ENCODE peak calls at places on chromosomes 5 and 9, in five cellular contexts. One of them, this sample, is unnamed. For H3K4me1, the result is how much of the 10 kb centered on the place peaks cover.

GRCh38 chr5:64768358-64769312 is at the start of the genes CWC27 and SREK1IP1:
- DNase-seq in psoas muscle: peak
- DNase-seq in body of pancreas: peak
- DNase-seq in right atrium auricular region: peak
- DNase-seq in neural progenitor cell: peak
- DNase-seq in this sample: peak

GRCh38 chr9:126599047-126599650 is 14.6 kb upstream of the LMX1B start:
- DNase-seq in psoas muscle: no peak
- DNase-seq in body of pancreas: no peak
- DNase-seq in neural progenitor cell: peak
- DNase-seq in right atrium auricular region: no peak
- DNase-seq in this sample: no peak

GRCh38 chr5:134053840-134054338 is 49.1 kb upstream of the VDAC1 start:
- DNase-seq in right atrium auricular region: no peak
- DNase-seq in body of pancreas: no peak
- DNase-seq in neural progenitor cell: no peak
- DNase-seq in psoas muscle: no peak
- DNase-seq in this sample: no peak

GRCh38 chr5:160155017-160155725 is 35.9 kb upstream of the PWWP2A start:
- DNase-seq in body of pancreas: peak
- DNase-seq in psoas muscle: no peak
- DNase-seq in right atrium auricular region: no peak
- DNase-seq in neural progenitor cell: no peak
- DNase-seq in this sample: no peak

GRCh38 chr9:14320272-14321245 is 6.6 kb upstream of the NFIB start:
- DNase-seq in psoas muscle: no peak
- DNase-seq in body of pancreas: peak
- DNase-seq in neural progenitor cell: no peak
- DNase-seq in right atrium auricular region: no peak
- DNase-seq in this sample: no peak

GRCh38 chr5:146409081-146409671 is 38.0 kb upstream of the TCERG1 start:
- DNase-seq in body of pancreas: no peak
- DNase-seq in right atrium auricular region: no peak
- DNase-seq in neural progenitor cell: peak
- DNase-seq in psoas muscle: no peak
- DNase-seq in this sample: no peak

GRCh38 chr9:125241863-125242739 is 958 bp upstream of the HSPA5 start:
- DNase-seq in right atrium auricular region: peak
- DNase-seq in body of pancreas: peak
- DNase-seq in neural progenitor cell: no peak
- DNase-seq in psoas muscle: peak
- DNase-seq in this sample: peak

GRCh38 chr9:95086564-95086955 is 230.9 kb downstream of the FANCC start:
- DNase-seq in psoas muscle: no peak
- DNase-seq in neural progenitor cell: peak
- DNase-seq in right atrium auricular region: no peak
- DNase-seq in body of pancreas: peak
- DNase-seq in this sample: no peak

GRCh38 chr5:150862070-150862469 is 15.7 kb downstream of the IRGM start:
- DNase-seq in psoas muscle: no peak
- DNase-seq in body of pancreas: no peak
- DNase-seq in right atrium auricular region: no peak
- DNase-seq in neural progenitor cell: no peak
- DNase-seq in this sample: no peak

GRCh38 chr9:120412425-120412951 is 167.5 kb downstream of the CDK5RAP2 start:
- DNase-seq in neural progenitor cell: peak
- DNase-seq in body of pancreas: no peak
- DNase-seq in right atrium auricular region: peak
- DNase-seq in psoas muscle: no peak
- DNase-seq in this sample: no peak

GRCh38 chr5:94810281-94810680 is 191.8 kb downstream of the SLF1 start:
- DNase-seq in psoas muscle: no peak
- DNase-seq in right atrium auricular region: no peak
- DNase-seq in body of pancreas: no peak
- DNase-seq in neural progenitor cell: no peak
- DNase-seq in this sample: no peak

GRCh38 chr5:174311531-174312269 is 266.2 kb downstream of the NSG2 start:
- DNase-seq in neural progenitor cell: peak
- DNase-seq in right atrium auricular region: no peak
- DNase-seq in psoas muscle: peak
- DNase-seq in body of pancreas: peak
- DNase-seq in this sample: peak

GRCh38 chr5:95178046-95178651 is 106.7 kb downstream of the MCTP1 start:
- DNase-seq in neural progenitor cell: peak
- DNase-seq in right atrium auricular region: no peak
- DNase-seq in psoas muscle: no peak
- DNase-seq in body of pancreas: no peak
- DNase-seq in this sample: no peak

GRCh38 chr5:86465052-86465838 is 152.5 kb upstream of the COX7C start:
- DNase-seq in right atrium auricular region: no peak
- DNase-seq in psoas muscle: no peak
- DNase-seq in body of pancreas: no peak
- DNase-seq in neural progenitor cell: no peak
- DNase-seq in this sample: no peak

GRCh38 chr5:107011530-107012115 is 659.1 kb downstream of the EFNA5 start:
- DNase-seq in psoas muscle: peak
- DNase-seq in right atrium auricular region: no peak
- DNase-seq in neural progenitor cell: peak
- DNase-seq in body of pancreas: no peak
- DNase-seq in this sample: no peak

GRCh38 chr9:121650220-121651013 is 1.0 kb upstream of the DAB2IP start:
- DNase-seq in neural progenitor cell: peak
- DNase-seq in right atrium auricular region: no peak
- DNase-seq in body of pancreas: peak
- DNase-seq in psoas muscle: peak
- DNase-seq in this sample: no peak

GRCh38 chr5:14249258-14250093 is 106.3 kb downstream of the TRIO start:
- DNase-seq in body of pancreas: no peak
- DNase-seq in right atrium auricular region: no peak
- DNase-seq in psoas muscle: no peak
- DNase-seq in neural progenitor cell: no peak
- DNase-seq in this sample: no peak
- H3K4me3 ChIP-seq in body of pancreas: no peak
- H3K4me3 ChIP-seq in right atrium auricular region: no peak
- H3K4me3 ChIP-seq in psoas muscle: no peak
- H3K4me3 ChIP-seq in neural progenitor cell: no peak
- H3K4me3 ChIP-seq in this sample: no peak

GRCh38 chr5:52837591-52838001 is 49.9 kb downstream of the ITGA1 start:
- DNase-seq in right atrium auricular region: no peak
- DNase-seq in body of pancreas: no peak
- DNase-seq in psoas muscle: no peak
- DNase-seq in neural progenitor cell: no peak
- DNase-seq in this sample: no peak
- H3K4me1 ChIP-seq in right atrium auricular region: under half
- H3K4me1 ChIP-seq in body of pancreas: under half
- H3K4me1 ChIP-seq in psoas muscle: under half
- H3K4me1 ChIP-seq in neural progenitor cell: under half
- H3K4me1 ChIP-seq in this sample: half or more

GRCh38 chr9:21516796-21517195 is 34.7 kb upstream of the IFNE start:
- DNase-seq in psoas muscle: no peak
- DNase-seq in body of pancreas: no peak
- DNase-seq in right atrium auricular region: no peak
- DNase-seq in neural progenitor cell: no peak
- DNase-seq in this sample: no peak
- TF ChIP-seq CTCF in psoas muscle: no peak
- TF ChIP-seq CTCF in body of pancreas: no peak
- TF ChIP-seq CTCF in right atrium auricular region: no peak
- TF ChIP-seq CTCF in neural progenitor cell: no peak
- TF ChIP-seq CTCF in this sample: no peak

GRCh38 chr5:179187229-179187678 is 127.1 kb downstream of the ZNF354C start:
- DNase-seq in neural progenitor cell: no peak
- DNase-seq in body of pancreas: no peak
- DNase-seq in psoas muscle: no peak
- DNase-seq in right atrium auricular region: no peak
- DNase-seq in this sample: no peak
- H3K4me3 ChIP-seq in neural progenitor cell: no peak
- H3K4me3 ChIP-seq in body of pancreas: no peak
- H3K4me3 ChIP-seq in psoas muscle: no peak
- H3K4me3 ChIP-seq in right atrium auricular region: no peak
- H3K4me3 ChIP-seq in this sample: no peak

GRCh38 chr9:91882628-91883027 is 67.4 kb downstream of the ROR2 start:
- DNase-seq in neural progenitor cell: no peak
- DNase-seq in body of pancreas: no peak
- DNase-seq in psoas muscle: no peak
- DNase-seq in right atrium auricular region: no peak
- DNase-seq in this sample: no peak

GRCh38 chr9:91883503-91883902 is 66.5 kb downstream of the ROR2 start:
- DNase-seq in neural progenitor cell: no peak
- DNase-seq in body of pancreas: no peak
- DNase-seq in right atrium auricular region: no peak
- DNase-seq in psoas muscle: no peak
- DNase-seq in this sample: no peak

GRCh38 chr9:91885746-91886432 is 64.1 kb downstream of the ROR2 start:
- DNase-seq in psoas muscle: no peak
- DNase-seq in body of pancreas: no peak
- DNase-seq in right atrium auricular region: no peak
- DNase-seq in neural progenitor cell: no peak
- DNase-seq in this sample: no peak

GRCh38 chr9:91884746-91885687 is 65.0 kb downstream of the ROR2 start:
- DNase-seq in neural progenitor cell: peak
- DNase-seq in psoas muscle: no peak
- DNase-seq in body of pancreas: no peak
- DNase-seq in right atrium auricular region: no peak
- DNase-seq in this sample: no peak

GRCh38 chr9:91884153-91884552 is 65.9 kb downstream of the ROR2 start:
- DNase-seq in body of pancreas: no peak
- DNase-seq in right atrium auricular region: no peak
- DNase-seq in neural progenitor cell: peak
- DNase-seq in psoas muscle: no peak
- DNase-seq in this sample: no peak
- H3K4me1 ChIP-seq in body of pancreas: under half
- H3K4me1 ChIP-seq in right atrium auricular region: under half
- H3K4me1 ChIP-seq in neural progenitor cell: half or more
- H3K4me1 ChIP-seq in psoas muscle: under half
- H3K4me1 ChIP-seq in this sample: under half

GRCh38 chr5:153974813-153975163 is 63.9 kb downstream of the FAM114A2 start:
- DNase-seq in psoas muscle: no peak
- DNase-seq in body of pancreas: no peak
- DNase-seq in neural progenitor cell: no peak
- DNase-seq in right atrium auricular region: no peak
- DNase-seq in this sample: no peak
- TF ChIP-seq CTCF in psoas muscle: no peak
- TF ChIP-seq CTCF in body of pancreas: no peak
- TF ChIP-seq CTCF in neural progenitor cell: no peak
- TF ChIP-seq CTCF in right atrium auricular region: no peak
- TF ChIP-seq CTCF in this sample: no peak